ENCODE peak calls at places on chromosomes 13 and 19, in six cellular contexts. One of them, this sample, is unnamed.
A peak's percentile ranks its signal among the peaks of the same experiment; 100 is the strongest.

GRCh38 chr13:99280166-99280565 is 22.0 kb upstream of the GPR18 start:
- DNase-seq in cardiac fibroblast: peak; percentile 8
- DNase-seq in mucosa of descending colon: no peak
- DNase-seq in progenitor cell of endocrine pancreas: no peak
- DNase-seq in aorta: no peak
- DNase-seq in substantia nigra: no peak
- DNase-seq in this sample: no peak

GRCh38 chr19:52176574-52176973 is 5.2 kb upstream of the ZNF836 start:
- DNase-seq in cardiac fibroblast: no peak
- DNase-seq in progenitor cell of endocrine pancreas: no peak
- DNase-seq in substantia nigra: no peak
- DNase-seq in mucosa of descending colon: no peak
- DNase-seq in aorta: no peak
- DNase-seq in this sample: no peak

GRCh38 chr19:49157445-49158224 is at the start of gene TRPM4:
- DNase-seq in mucosa of descending colon: peak; percentile 93
- DNase-seq in substantia nigra: peak; percentile 69
- DNase-seq in cardiac fibroblast: peak; percentile 82
- DNase-seq in aorta: peak; percentile 95
- DNase-seq in progenitor cell of endocrine pancreas: peak; percentile 89
- DNase-seq in this sample: peak; percentile 78

GRCh38 chr19:3968556-3969434 is 2.1 kb downstream of the DAPK3 start:
- DNase-seq in aorta: peak; percentile 94
- DNase-seq in substantia nigra: peak; percentile 9
- DNase-seq in cardiac fibroblast: peak; percentile 99
- DNase-seq in mucosa of descending colon: peak; percentile 83
- DNase-seq in progenitor cell of endocrine pancreas: peak; percentile 71
- DNase-seq in this sample: peak; percentile 88

GRCh38 chr19:3343619-3344502 is 22.5 kb upstream of the NFIC start:
- DNase-seq in mucosa of descending colon: peak; percentile 83
- DNase-seq in aorta: peak; percentile 93
- DNase-seq in progenitor cell of endocrine pancreas: no peak
- DNase-seq in cardiac fibroblast: peak; percentile 94
- DNase-seq in substantia nigra: peak; percentile 75
- DNase-seq in this sample: peak; percentile 82

GRCh38 chr19:13154911-13155471 is 4.8 kb downstream of the IER2 start:
- DNase-seq in progenitor cell of endocrine pancreas: peak; percentile 93
- DNase-seq in cardiac fibroblast: no peak
- DNase-seq in substantia nigra: peak; percentile 18
- DNase-seq in aorta: peak; percentile 81
- DNase-seq in mucosa of descending colon: peak; percentile 93
- DNase-seq in this sample: peak; percentile 75

GRCh38 chr13:33355470-33355869 is 69.9 kb upstream of the STARD13 start:
- DNase-seq in progenitor cell of endocrine pancreas: no peak
- DNase-seq in aorta: no peak
- DNase-seq in mucosa of descending colon: no peak
- DNase-seq in substantia nigra: no peak
- DNase-seq in cardiac fibroblast: peak; percentile 82
- DNase-seq in this sample: no peak

GRCh38 chr13:25132021-25132420 is 36.1 kb downstream of the PABPC3 start:
- DNase-seq in aorta: no peak
- DNase-seq in progenitor cell of endocrine pancreas: no peak
- DNase-seq in substantia nigra: no peak
- DNase-seq in mucosa of descending colon: no peak
- DNase-seq in cardiac fibroblast: no peak
- DNase-seq in this sample: no peak

GRCh38 chr19:57056972-57057371 is 62.8 kb upstream of the USP29 start:
- DNase-seq in cardiac fibroblast: peak; percentile 57
- DNase-seq in progenitor cell of endocrine pancreas: no peak
- DNase-seq in mucosa of descending colon: no peak
- DNase-seq in substantia nigra: no peak
- DNase-seq in aorta: no peak
- DNase-seq in this sample: peak; percentile 96